ENCODE peak calls at places on chromosomes 1 and 21, in five cellular contexts. J, F, V, K and C are unnamed samples.
A peak's percentile ranks its signal among the peaks of the same experiment; 100 is the strongest.

GRCh38 chr1:54254055-54254454 is 54.1 kb downstream of the MRPL37 start:
- DNase-seq in J (peak; percentile 67), F (no peak), V (no peak), K (peak; percentile 8), C (peak; percentile 54)

GRCh38 chr1:16383917-16384316 is 16.9 kb downstream of the SZRD1 start:
- DNase-seq in J (no peak), F (no peak), V (no peak), K (no peak), C (no peak)

GRCh38 chr21:25862596-25862995 is 127.8 kb downstream of the GABPA start:
- DNase-seq in J (no peak), F (no peak), V (no peak), K (peak; percentile 39), C (no peak)

GRCh38 chr1:1264868-1265272 is 8.8 kb downstream of the UBE2J2 start:
- DNase-seq in J (no peak), F (no peak), V (no peak), K (peak; percentile 100), C (no peak)

GRCh38 chr1:181497870-181498269 is 14.6 kb downstream of the CACNA1E start:
- DNase-seq in J (no peak), F (no peak), V (no peak), K (no peak), C (no peak)

GRCh38 chr1:158037876-158038359 is 44.5 kb downstream of the KIRREL1 start:
- DNase-seq in J (peak; percentile 93), F (no peak), V (no peak), K (peak; percentile 68), C (peak; percentile 41)

GRCh38 chr1:200038987-200039848 is 11.7 kb downstream of the NR5A2 start:
- DNase-seq in J (peak; percentile 76), F (no peak), V (no peak), K (no peak), C (no peak)

GRCh38 chr1:29239142-29239541 is 2.8 kb downstream of the PTPRU start:
- DNase-seq in J (peak; percentile 93), F (no peak), V (no peak), K (no peak), C (no peak)

GRCh38 chr1:65762081-65762862 is 30.4 kb upstream of the PDE4B start:
- DNase-seq in J (no peak), F (no peak), V (no peak), K (peak; percentile 97), C (no peak)

GRCh38 chr1:1236945-1237873 is 5.2 kb downstream of the B3GALT6 start:
- DNase-seq in J (no peak), F (no peak), V (no peak), K (no peak), C (no peak)

GRCh38 chr1:110606784-110607662 is 865 bp upstream of the KCNA2 start:
- DNase-seq in J (peak; percentile 59), F (peak; percentile 24), V (peak; percentile 49), K (no peak), C (no peak)

GRCh38 chr1:23369335-23370013 is at the start of gene ZNF436:
- DNase-seq in J (peak; percentile 76), F (no peak), V (peak; percentile 71), K (peak; percentile 75), C (peak; percentile 92)

GRCh38 chr1:21325731-21326387 is 35.6 kb upstream of the ECE1 start:
- DNase-seq in J (peak; percentile 59), F (no peak), V (peak; percentile 55), K (no peak), C (no peak)

GRCh38 chr1:197984273-197984672 is 67.1 kb downstream of the LHX9 start:
- DNase-seq in J (no peak), F (no peak), V (no peak), K (peak; percentile 41), C (no peak)